ENCODE peak calls at places on chromosomes 2 and 18, in ten cellular contexts. One of them, this sample, is unnamed.

GRCh38 chr18:13616525-13617035 is 109.8 kb downstream of the FAM210A start:
- DNase-seq in GM12891: no peak
- DNase-seq in gastrocnemius medialis: no peak
- DNase-seq in tibial nerve: no peak
- DNase-seq in NB4: no peak
- DNase-seq in lower leg skin: no peak
- DNase-seq in stomach: no peak
- DNase-seq in prostate gland: no peak
- DNase-seq in HCT116: no peak
- DNase-seq in transverse colon: no peak
- DNase-seq in this sample: no peak

GRCh38 chr2:218880749-218881594 is at the start of gene WNT10A:
- DNase-seq in transverse colon: no peak
- DNase-seq in lower leg skin: no peak
- DNase-seq in HCT116: no peak
- DNase-seq in NB4: no peak
- DNase-seq in tibial nerve: no peak
- DNase-seq in stomach: no peak
- DNase-seq in GM12891: no peak
- DNase-seq in gastrocnemius medialis: no peak
- DNase-seq in prostate gland: no peak
- DNase-seq in this sample: no peak

GRCh38 chr18:11655605-11655932 is 33.5 kb upstream of the GNAL start:
- DNase-seq in gastrocnemius medialis: no peak
- DNase-seq in prostate gland: no peak
- DNase-seq in HCT116: no peak
- DNase-seq in NB4: no peak
- DNase-seq in stomach: no peak
- DNase-seq in tibial nerve: no peak
- DNase-seq in GM12891: no peak
- DNase-seq in transverse colon: no peak
- DNase-seq in lower leg skin: no peak
- DNase-seq in this sample: no peak

GRCh38 chr18:80171190-80171872 is 62.3 kb downstream of the ADNP2 start:
- DNase-seq in lower leg skin: no peak
- DNase-seq in prostate gland: peak
- DNase-seq in gastrocnemius medialis: no peak
- DNase-seq in stomach: peak
- DNase-seq in transverse colon: peak
- DNase-seq in NB4: peak
- DNase-seq in GM12891: peak
- DNase-seq in HCT116: no peak
- DNase-seq in tibial nerve: peak
- DNase-seq in this sample: peak

GRCh38 chr2:25697559-25698341 is 24.4 kb upstream of the DTNB start:
- DNase-seq in stomach: no peak
- DNase-seq in HCT116: no peak
- DNase-seq in transverse colon: no peak
- DNase-seq in NB4: no peak
- DNase-seq in GM12891: no peak
- DNase-seq in gastrocnemius medialis: no peak
- DNase-seq in lower leg skin: no peak
- DNase-seq in prostate gland: no peak
- DNase-seq in tibial nerve: no peak
- DNase-seq in this sample: no peak

GRCh38 chr2:70632966-70633365 is 79.3 kb upstream of the TGFA start:
- DNase-seq in gastrocnemius medialis: no peak
- DNase-seq in stomach: no peak
- DNase-seq in transverse colon: no peak
- DNase-seq in prostate gland: no peak
- DNase-seq in NB4: no peak
- DNase-seq in lower leg skin: no peak
- DNase-seq in tibial nerve: no peak
- DNase-seq in GM12891: no peak
- DNase-seq in HCT116: no peak
- DNase-seq in this sample: no peak

GRCh38 chr18:9615973-9616559 is 1.7 kb upstream of the PPP4R1 start:
- DNase-seq in tibial nerve: no peak
- DNase-seq in lower leg skin: no peak
- DNase-seq in transverse colon: no peak
- DNase-seq in prostate gland: no peak
- DNase-seq in NB4: peak
- DNase-seq in HCT116: no peak
- DNase-seq in GM12891: no peak
- DNase-seq in stomach: no peak
- DNase-seq in gastrocnemius medialis: no peak
- DNase-seq in this sample: peak

GRCh38 chr18:49178736-49179135 is 228.0 kb upstream of the SMAD7 start:
- DNase-seq in prostate gland: no peak
- DNase-seq in HCT116: peak
- DNase-seq in gastrocnemius medialis: no peak
- DNase-seq in NB4: peak
- DNase-seq in tibial nerve: no peak
- DNase-seq in GM12891: no peak
- DNase-seq in stomach: peak
- DNase-seq in lower leg skin: no peak
- DNase-seq in transverse colon: no peak
- DNase-seq in this sample: peak

GRCh38 chr2:191041418-191042161 is 27.6 kb upstream of the STAT1 start:
- DNase-seq in prostate gland: no peak
- DNase-seq in transverse colon: peak
- DNase-seq in gastrocnemius medialis: no peak
- DNase-seq in stomach: no peak
- DNase-seq in GM12891: no peak
- DNase-seq in NB4: peak
- DNase-seq in HCT116: peak
- DNase-seq in lower leg skin: no peak
- DNase-seq in tibial nerve: no peak
- DNase-seq in this sample: no peak

GRCh38 chr2:133506962-133507361 is 61.3 kb downstream of the NCKAP5 start:
- DNase-seq in GM12891: no peak
- DNase-seq in tibial nerve: no peak
- DNase-seq in HCT116: no peak
- DNase-seq in NB4: no peak
- DNase-seq in transverse colon: no peak
- DNase-seq in stomach: no peak
- DNase-seq in gastrocnemius medialis: no peak
- DNase-seq in lower leg skin: no peak
- DNase-seq in prostate gland: no peak
- DNase-seq in this sample: no peak

GRCh38 chr18:45478889-45479288 is 136.4 kb upstream of the SLC14A2 start:
- DNase-seq in transverse colon: peak
- DNase-seq in GM12891: no peak
- DNase-seq in prostate gland: no peak
- DNase-seq in tibial nerve: no peak
- DNase-seq in lower leg skin: no peak
- DNase-seq in stomach: no peak
- DNase-seq in NB4: no peak
- DNase-seq in HCT116: no peak
- DNase-seq in gastrocnemius medialis: no peak
- DNase-seq in this sample: no peak

GRCh38 chr2:190413421-190413820 is 5.3 kb downstream of the MFSD6 start:
- DNase-seq in prostate gland: peak
- DNase-seq in GM12891: no peak
- DNase-seq in stomach: no peak
- DNase-seq in lower leg skin: peak
- DNase-seq in NB4: no peak
- DNase-seq in HCT116: no peak
- DNase-seq in gastrocnemius medialis: no peak
- DNase-seq in transverse colon: no peak
- DNase-seq in tibial nerve: no peak
- DNase-seq in this sample: no peak

GRCh38 chr2:152445791-152446201 is 110.8 kb downstream of the FMNL2 start:
- DNase-seq in GM12891: no peak
- DNase-seq in stomach: no peak
- DNase-seq in lower leg skin: no peak
- DNase-seq in NB4: no peak
- DNase-seq in HCT116: no peak
- DNase-seq in prostate gland: no peak
- DNase-seq in transverse colon: no peak
- DNase-seq in tibial nerve: no peak
- DNase-seq in gastrocnemius medialis: no peak
- DNase-seq in this sample: no peak

DNA sequence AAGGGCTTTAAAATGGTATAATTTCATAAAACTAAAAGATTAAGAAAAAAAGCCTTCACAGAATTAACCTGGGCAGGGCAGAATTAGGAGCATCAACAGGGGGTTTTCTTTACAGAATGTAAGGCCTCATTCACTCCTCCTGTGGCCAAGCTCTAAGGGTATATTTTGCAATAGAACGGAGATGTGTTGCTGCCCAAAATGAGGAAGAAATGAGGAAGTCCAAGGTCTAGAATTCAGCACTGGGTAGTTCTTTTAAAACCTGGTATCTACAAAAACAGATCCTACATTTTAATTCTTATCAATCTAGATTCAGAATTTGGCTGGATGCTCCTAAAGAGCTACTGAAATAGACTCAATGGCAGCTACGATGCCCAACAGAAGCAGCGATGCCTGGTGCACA is 101.8 kb downstream of the AKAIN1 start:
- DNase-seq in lower leg skin: no peak
- DNase-seq in stomach: no peak
- DNase-seq in gastrocnemius medialis: no peak
- DNase-seq in GM12891: no peak
- DNase-seq in transverse colon: no peak
- DNase-seq in prostate gland: no peak
- DNase-seq in NB4: peak
- DNase-seq in HCT116: no peak
- DNase-seq in tibial nerve: no peak
- DNase-seq in this sample: no peak
- TF ChIP-seq POLR2A in lower leg skin: no peak
- TF ChIP-seq POLR2A in stomach: no peak
- TF ChIP-seq POLR2A in gastrocnemius medialis: no peak
- TF ChIP-seq POLR2A in GM12891: no peak
- TF ChIP-seq POLR2A in transverse colon: no peak
- TF ChIP-seq POLR2A in prostate gland: no peak
- TF ChIP-seq POLR2A in NB4: no peak
- TF ChIP-seq POLR2A in HCT116: no peak
- TF ChIP-seq POLR2A in tibial nerve: no peak
- TF ChIP-seq POLR2A in this sample: no peak

GRCh38 chr2:201257941-201258665 is 2.2 kb upstream of the CASP8 start:
- DNase-seq in gastrocnemius medialis: peak
- DNase-seq in GM12891: peak
- DNase-seq in lower leg skin: peak
- DNase-seq in tibial nerve: peak
- DNase-seq in NB4: peak
- DNase-seq in HCT116: peak
- DNase-seq in prostate gland: peak
- DNase-seq in transverse colon: peak
- DNase-seq in stomach: peak
- DNase-seq in this sample: peak

GRCh38 chr2:201256001-201256544 is 4.3 kb upstream of the CASP8 start:
- DNase-seq in HCT116: no peak
- DNase-seq in gastrocnemius medialis: no peak
- DNase-seq in GM12891: no peak
- DNase-seq in transverse colon: no peak
- DNase-seq in NB4: no peak
- DNase-seq in prostate gland: no peak
- DNase-seq in stomach: no peak
- DNase-seq in lower leg skin: no peak
- DNase-seq in tibial nerve: no peak
- DNase-seq in this sample: peak

GRCh38 chr2:201258666-201258999 is 1.7 kb upstream of the CASP8 start:
- DNase-seq in gastrocnemius medialis: no peak
- DNase-seq in NB4: peak
- DNase-seq in transverse colon: no peak
- DNase-seq in lower leg skin: peak
- DNase-seq in GM12891: no peak
- DNase-seq in prostate gland: no peak
- DNase-seq in tibial nerve: no peak
- DNase-seq in HCT116: no peak
- DNase-seq in stomach: no peak
- DNase-seq in this sample: no peak

GRCh38 chr2:201259216-201259615 is 1.1 kb upstream of the CASP8 start:
- DNase-seq in GM12891: no peak
- DNase-seq in transverse colon: no peak
- DNase-seq in NB4: peak
- DNase-seq in tibial nerve: no peak
- DNase-seq in HCT116: no peak
- DNase-seq in gastrocnemius medialis: no peak
- DNase-seq in prostate gland: no peak
- DNase-seq in stomach: no peak
- DNase-seq in lower leg skin: no peak
- DNase-seq in this sample: peak

DNA sequence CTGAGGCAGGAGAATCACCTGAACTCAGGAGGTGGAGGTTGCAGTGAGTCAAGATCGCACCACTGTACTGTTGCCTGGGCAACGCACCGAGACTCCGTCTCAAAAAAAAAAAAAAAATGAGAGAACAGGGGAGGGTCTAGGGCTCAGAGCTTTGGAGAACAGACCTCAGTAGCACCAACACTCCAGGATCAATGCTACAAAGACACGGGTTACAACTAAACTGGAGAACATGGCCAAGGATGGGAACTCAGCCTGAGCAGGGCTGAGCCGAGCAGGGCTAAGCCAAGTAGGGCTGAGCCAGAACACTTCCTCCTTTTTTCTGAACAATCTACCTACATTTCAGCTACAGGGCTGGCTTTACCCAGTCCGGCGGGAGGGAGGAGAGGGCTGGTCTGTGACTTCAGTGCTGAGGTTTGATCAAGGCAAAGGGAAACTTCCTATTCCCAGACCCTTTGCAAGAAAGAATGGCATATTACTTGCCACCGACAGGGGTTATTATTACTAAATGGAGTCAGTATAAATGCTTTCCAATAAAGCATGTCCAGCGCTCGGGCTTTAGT is 2.9 kb upstream of the CASP8 start:
- DNase-seq in HCT116: no peak
- DNase-seq in gastrocnemius medialis: peak
- DNase-seq in tibial nerve: no peak
- DNase-seq in NB4: peak
- DNase-seq in transverse colon: peak
- DNase-seq in lower leg skin: no peak
- DNase-seq in stomach: peak
- DNase-seq in prostate gland: no peak
- DNase-seq in GM12891: peak
- DNase-seq in this sample: no peak
- TF ChIP-seq POLR2A in HCT116: no peak
- TF ChIP-seq POLR2A in gastrocnemius medialis: no peak
- TF ChIP-seq POLR2A in tibial nerve: no peak
- TF ChIP-seq POLR2A in NB4: no peak
- TF ChIP-seq POLR2A in transverse colon: no peak
- TF ChIP-seq POLR2A in lower leg skin: no peak
- TF ChIP-seq POLR2A in stomach: no peak
- TF ChIP-seq POLR2A in prostate gland: no peak
- TF ChIP-seq POLR2A in GM12891: peak
- TF ChIP-seq POLR2A in this sample: no peak

GRCh38 chr18:57547260-57547659 is 39.2 kb downstream of the FECH start:
- DNase-seq in transverse colon: no peak
- DNase-seq in tibial nerve: no peak
- DNase-seq in NB4: no peak
- DNase-seq in stomach: no peak
- DNase-seq in gastrocnemius medialis: no peak
- DNase-seq in HCT116: no peak
- DNase-seq in GM12891: no peak
- DNase-seq in lower leg skin: no peak
- DNase-seq in prostate gland: no peak
- DNase-seq in this sample: peak
- TF ChIP-seq POLR2A in transverse colon: no peak
- TF ChIP-seq POLR2A in tibial nerve: no peak
- TF ChIP-seq POLR2A in NB4: no peak
- TF ChIP-seq POLR2A in stomach: no peak
- TF ChIP-seq POLR2A in gastrocnemius medialis: no peak
- TF ChIP-seq POLR2A in HCT116: no peak
- TF ChIP-seq POLR2A in GM12891: no peak
- TF ChIP-seq POLR2A in lower leg skin: no peak
- TF ChIP-seq POLR2A in prostate gland: no peak
- TF ChIP-seq POLR2A in this sample: no peak

GRCh38 chr2:158773121-158773520 is 22.0 kb upstream of the DAPL1 start:
- DNase-seq in HCT116: no peak
- DNase-seq in stomach: no peak
- DNase-seq in GM12891: no peak
- DNase-seq in NB4: no peak
- DNase-seq in gastrocnemius medialis: no peak
- DNase-seq in transverse colon: no peak
- DNase-seq in lower leg skin: no peak
- DNase-seq in prostate gland: no peak
- DNase-seq in tibial nerve: no peak
- DNase-seq in this sample: no peak
- TF ChIP-seq POLR2A in HCT116: no peak
- TF ChIP-seq POLR2A in stomach: no peak
- TF ChIP-seq POLR2A in GM12891: no peak
- TF ChIP-seq POLR2A in NB4: no peak
- TF ChIP-seq POLR2A in gastrocnemius medialis: no peak
- TF ChIP-seq POLR2A in transverse colon: no peak
- TF ChIP-seq POLR2A in lower leg skin: no peak
- TF ChIP-seq POLR2A in prostate gland: no peak
- TF ChIP-seq POLR2A in tibial nerve: no peak
- TF ChIP-seq POLR2A in this sample: no peak